ENCODE peak calls at places on chromosomes 5 and 9, in four cellular contexts. One of them, this sample, is unnamed.

GRCh38 chr9:81416476-81417298 is 272.7 kb downstream of the TLE1 start:
- DNase-seq in A549: no peak
- DNase-seq in WTC11: no peak
- DNase-seq in HepG2: no peak
- DNase-seq in this sample: no peak

GRCh38 chr9:89381308-89381609 is 63.0 kb downstream of the SECISBP2 start:
- DNase-seq in A549: no peak
- DNase-seq in WTC11: no peak
- DNase-seq in HepG2: no peak
- DNase-seq in this sample: no peak

GRCh38 chr5:142432961-142433360 is 108.1 kb upstream of the SPRY4 start:
- DNase-seq in A549: no peak
- DNase-seq in WTC11: no peak
- DNase-seq in HepG2: no peak
- DNase-seq in this sample: no peak

GRCh38 chr9:14193338-14193980 is 120.5 kb downstream of the NFIB start:
- DNase-seq in A549: no peak
- DNase-seq in WTC11: no peak
- DNase-seq in HepG2: no peak
- DNase-seq in this sample: no peak

GRCh38 chr5:11384441-11385250 is 519.6 kb downstream of the CTNND2 start:
- DNase-seq in A549: no peak
- DNase-seq in WTC11: peak
- DNase-seq in HepG2: no peak
- DNase-seq in this sample: no peak

GRCh38 chr5:91144491-91145232 is 238.5 kb downstream of the ARRDC3 start:
- DNase-seq in A549: no peak
- DNase-seq in WTC11: no peak
- DNase-seq in HepG2: no peak
- DNase-seq in this sample: no peak

GRCh38 chr5:127615916-127616315 is 33.0 kb upstream of the CTXN3 start:
- DNase-seq in A549: no peak
- DNase-seq in WTC11: no peak
- DNase-seq in HepG2: no peak
- DNase-seq in this sample: no peak

GRCh38 chr5:41788800-41789395 is 81.3 kb downstream of the OXCT1 start:
- DNase-seq in A549: no peak
- DNase-seq in WTC11: no peak
- DNase-seq in HepG2: no peak
- DNase-seq in this sample: no peak

GRCh38 chr5:144566747-144567415 is 396.2 kb downstream of the KCTD16 start:
- DNase-seq in A549: no peak
- DNase-seq in WTC11: no peak
- DNase-seq in HepG2: no peak
- DNase-seq in this sample: no peak

GRCh38 chr5:142816577-142816976 is 46.4 kb downstream of the ARHGAP26 start:
- DNase-seq in A549: no peak
- DNase-seq in WTC11: no peak
- DNase-seq in HepG2: no peak
- DNase-seq in this sample: no peak

GRCh38 chr5:114412509-114413171 is 50.8 kb downstream of the KCNN2 start:
- DNase-seq in A549: no peak
- DNase-seq in WTC11: no peak
- DNase-seq in HepG2: no peak
- DNase-seq in this sample: no peak

GRCh38 chr5:111454198-111454606 is 58.1 kb downstream of the STARD4 start:
- DNase-seq in A549: no peak
- DNase-seq in WTC11: no peak
- DNase-seq in HepG2: no peak
- DNase-seq in this sample: no peak

GRCh38 chr5:90802695-90803317 is 244.2 kb downstream of the ADGRV1 start:
- DNase-seq in A549: peak
- DNase-seq in WTC11: peak
- DNase-seq in HepG2: peak
- DNase-seq in this sample: peak

GRCh38 chr5:52837068-52837467 is 49.4 kb downstream of the ITGA1 start:
- DNase-seq in A549: no peak
- DNase-seq in WTC11: no peak
- DNase-seq in HepG2: no peak
- DNase-seq in this sample: no peak

GRCh38 chr9:34991833-34992375 is 2.4 kb downstream of the DNAJB5 start:
- DNase-seq in A549: no peak
- DNase-seq in WTC11: peak
- DNase-seq in HepG2: peak
- DNase-seq in this sample: peak

GRCh38 chr5:65808818-65809217 is 86.8 kb downstream of the NLN start:
- DNase-seq in A549: no peak
- DNase-seq in WTC11: no peak
- DNase-seq in HepG2: no peak
- DNase-seq in this sample: no peak

GRCh38 chr5:162288647-162289296 is 221.2 kb downstream of the GABRG2 start:
- DNase-seq in A549: no peak
- DNase-seq in WTC11: no peak
- DNase-seq in HepG2: no peak
- DNase-seq in this sample: no peak

DNA sequence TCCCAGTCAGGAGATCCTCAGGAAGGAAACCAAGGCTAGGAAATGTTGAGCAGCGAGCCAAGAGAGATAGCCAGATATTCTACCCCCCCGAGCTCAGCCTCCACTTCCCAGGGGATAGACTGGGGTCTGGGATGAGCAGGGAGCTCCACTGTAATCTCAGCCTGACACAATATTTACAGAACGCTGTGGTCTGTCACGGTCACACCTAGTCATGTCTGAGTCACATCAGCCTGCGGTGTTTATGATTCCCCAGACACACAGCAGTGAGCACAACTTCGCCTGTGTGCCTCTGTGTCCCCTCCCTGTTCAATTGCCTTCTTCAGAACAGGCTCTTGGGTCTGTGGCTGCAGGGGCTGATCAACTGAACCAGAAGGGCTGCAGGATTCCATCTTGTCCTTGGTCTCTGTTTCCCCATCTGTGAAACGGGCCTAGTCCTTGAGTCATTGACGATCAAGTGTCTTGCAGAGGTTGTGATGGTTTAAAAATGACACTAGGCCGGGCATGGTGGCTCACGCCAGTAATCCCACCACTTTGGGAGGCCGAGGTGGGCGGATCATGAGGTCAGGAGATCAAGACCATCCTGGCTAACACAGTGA is 8.6 kb upstream of the PRRX2 start:
- DNase-seq in A549: peak
- DNase-seq in WTC11: no peak
- DNase-seq in HepG2: peak
- DNase-seq in this sample: no peak
- TF ChIP-seq HMGXB4 in A549: no peak
- TF ChIP-seq HMGXB4 in WTC11: no peak
- TF ChIP-seq HMGXB4 in HepG2: no peak
- TF ChIP-seq HMGXB4 in this sample: no peak

GRCh38 chr5:138148811-138149210 is 9.6 kb upstream of the NME5 start:
- DNase-seq in A549: no peak
- DNase-seq in WTC11: no peak
- DNase-seq in HepG2: no peak
- DNase-seq in this sample: no peak

GRCh38 chr5:138149530-138149929 is 10.3 kb upstream of the NME5 start:
- DNase-seq in A549: no peak
- DNase-seq in WTC11: no peak
- DNase-seq in HepG2: no peak
- DNase-seq in this sample: no peak
- TF ChIP-seq HMGXB4 in A549: no peak
- TF ChIP-seq HMGXB4 in WTC11: no peak
- TF ChIP-seq HMGXB4 in HepG2: no peak
- TF ChIP-seq HMGXB4 in this sample: no peak

GRCh38 chr9:119412399-119412798 is 43.2 kb upstream of the BRINP1 start:
- DNase-seq in A549: no peak
- DNase-seq in WTC11: peak
- DNase-seq in HepG2: no peak
- DNase-seq in this sample: no peak
- TF ChIP-seq HMGXB4 in A549: no peak
- TF ChIP-seq HMGXB4 in WTC11: no peak
- TF ChIP-seq HMGXB4 in HepG2: no peak
- TF ChIP-seq HMGXB4 in this sample: no peak

DNA sequence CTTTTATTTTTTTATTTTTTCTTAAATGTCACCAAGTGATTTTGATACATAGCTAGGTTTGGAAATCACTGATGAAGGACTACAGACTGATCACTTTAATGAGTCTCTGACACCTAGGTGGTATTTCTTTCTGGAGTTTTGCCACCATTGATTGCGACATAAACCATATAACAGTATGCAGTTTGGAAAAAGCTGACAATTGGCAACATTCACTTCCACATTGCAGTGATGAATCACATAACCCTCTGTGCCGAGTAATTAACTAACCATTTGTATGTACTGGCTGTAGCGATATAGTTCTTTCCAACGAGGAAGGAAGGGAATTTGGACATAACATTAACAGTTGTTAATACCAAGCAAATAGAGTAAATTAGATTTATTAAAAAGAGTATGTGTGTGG is 222.9 kb upstream of the EFNA5 start:
- DNase-seq in A549: no peak
- DNase-seq in WTC11: no peak
- DNase-seq in HepG2: no peak
- DNase-seq in this sample: no peak
- TF ChIP-seq HMGXB4 in A549: no peak
- TF ChIP-seq HMGXB4 in WTC11: no peak
- TF ChIP-seq HMGXB4 in HepG2: no peak
- TF ChIP-seq HMGXB4 in this sample: no peak

GRCh38 chr9:114691046-114691955 is 9.3 kb upstream of the TEX48 start:
- DNase-seq in A549: peak
- DNase-seq in WTC11: no peak
- DNase-seq in HepG2: no peak
- DNase-seq in this sample: no peak
- TF ChIP-seq HMGXB4 in A549: no peak
- TF ChIP-seq HMGXB4 in WTC11: no peak
- TF ChIP-seq HMGXB4 in HepG2: no peak
- TF ChIP-seq HMGXB4 in this sample: no peak

GRCh38 chr9:18614651-18615050 is 140.7 kb downstream of the ADAMTSL1 start:
- DNase-seq in A549: no peak
- DNase-seq in WTC11: no peak
- DNase-seq in HepG2: no peak
- DNase-seq in this sample: no peak
- TF ChIP-seq HMGXB4 in A549: no peak
- TF ChIP-seq HMGXB4 in WTC11: no peak
- TF ChIP-seq HMGXB4 in HepG2: no peak
- TF ChIP-seq HMGXB4 in this sample: no peak

DNA sequence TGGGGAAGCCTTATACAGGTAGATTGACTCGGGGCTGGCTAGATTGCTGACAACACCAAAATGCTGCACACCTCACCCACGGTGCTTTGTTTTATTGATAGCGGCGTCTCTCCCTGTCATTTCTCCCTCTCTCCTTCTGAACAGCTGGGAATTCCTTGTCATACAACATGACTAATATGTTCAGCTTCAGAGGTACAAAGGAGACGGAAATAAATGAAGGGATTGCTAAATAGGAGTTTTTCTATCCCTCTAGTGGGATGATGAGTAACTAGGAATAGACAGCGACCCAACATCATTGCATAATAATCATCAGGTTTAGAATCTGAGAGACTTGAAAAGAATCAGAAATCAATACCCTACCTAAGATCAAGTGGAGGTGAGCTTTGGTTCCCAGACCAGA is 337.7 kb upstream of the PANK3 start:
- DNase-seq in A549: no peak
- DNase-seq in WTC11: no peak
- DNase-seq in HepG2: no peak
- DNase-seq in this sample: no peak
- TF ChIP-seq HMGXB4 in A549: no peak
- TF ChIP-seq HMGXB4 in WTC11: no peak
- TF ChIP-seq HMGXB4 in HepG2: no peak
- TF ChIP-seq HMGXB4 in this sample: no peak

GRCh38 chr9:133429216-133429613 is 7.0 kb downstream of the ADAMTS13 start:
- DNase-seq in A549: no peak
- DNase-seq in WTC11: peak
- DNase-seq in HepG2: no peak
- DNase-seq in this sample: no peak

GRCh38 chr9:133430244-133430643 is 8.1 kb downstream of the ADAMTS13 start:
- DNase-seq in A549: no peak
- DNase-seq in WTC11: no peak
- DNase-seq in HepG2: no peak
- DNase-seq in this sample: no peak

GRCh38 chr9:133429641-133430161 is 7.5 kb downstream of the ADAMTS13 start:
- DNase-seq in A549: peak
- DNase-seq in WTC11: peak
- DNase-seq in HepG2: peak
- DNase-seq in this sample: peak

GRCh38 chr9:133427658-133428348 is 5.6 kb downstream of the ADAMTS13 start:
- DNase-seq in A549: no peak
- DNase-seq in WTC11: no peak
- DNase-seq in HepG2: peak
- DNase-seq in this sample: no peak

DNA sequence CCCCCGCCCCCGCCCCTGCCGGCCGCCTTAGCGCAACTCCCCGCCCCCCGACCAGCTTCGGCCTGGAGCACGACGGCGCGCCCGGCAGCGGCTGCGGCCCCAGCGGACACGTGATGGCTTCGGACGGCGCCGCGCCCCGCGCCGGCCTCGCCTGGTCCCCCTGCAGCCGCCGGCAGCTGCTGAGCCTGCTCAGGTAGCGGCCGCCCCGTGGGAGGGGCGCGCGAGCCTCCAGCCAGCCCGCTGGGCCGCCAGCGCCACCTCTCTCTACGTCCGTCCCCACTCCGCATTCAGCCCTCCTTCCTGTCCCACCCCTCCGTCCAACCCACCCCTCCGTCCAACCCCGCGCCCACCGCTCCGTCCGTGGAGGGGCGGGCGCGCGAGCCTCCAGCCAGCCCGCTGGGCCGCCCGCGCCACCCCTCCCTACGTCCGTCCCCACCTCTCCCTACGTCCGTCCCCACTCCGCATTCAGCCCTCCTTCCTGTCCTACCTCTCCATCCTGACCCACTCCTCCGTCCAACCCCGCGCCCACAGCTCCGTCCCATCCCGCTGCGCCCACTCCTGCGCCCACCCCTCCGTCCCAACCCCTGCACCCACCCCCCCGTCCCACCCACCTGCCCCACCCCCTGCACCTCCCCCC is 6.5 kb downstream of the ADAMTS13 start:
- DNase-seq in A549: peak
- DNase-seq in WTC11: peak
- DNase-seq in HepG2: peak
- DNase-seq in this sample: peak
- TF ChIP-seq HMGXB4 in A549: no peak
- TF ChIP-seq HMGXB4 in WTC11: no peak
- TF ChIP-seq HMGXB4 in HepG2: no peak
- TF ChIP-seq HMGXB4 in this sample: no peak